ENCODE peak calls at places on chromosomes 2 and 18, in nine cellular contexts. A is right atrium auricular region, H is mucosa of descending colon, B is A673, E is GM13977, Y is astrocyte of the spinal cord, D is GM06990, I is foreskin fibroblast, U is lower lobe of right lung. Z is an unnamed sample.

GRCh38 chr2:182946949-182947348 is 80.5 kb upstream of the FRZB start:
- DNase-seq in A (no peak), H (no peak), B (peak; percentile 86), E (no peak), Y (peak; percentile 27), D (no peak), I (no peak), U (no peak), Z (no peak)

GRCh38 chr18:362914-363295 is 95.1 kb upstream of the THOC1 start:
- DNase-seq in A (no peak), H (no peak), B (no peak), E (no peak), Y (no peak), D (no peak), I (no peak), U (no peak), Z (no peak)

GRCh38 chr18:41647914-41648313 is 307.1 kb upstream of the PIK3C3 start:
- DNase-seq in A (no peak), H (no peak), B (no peak), E (no peak), Y (no peak), D (no peak), I (no peak), U (no peak), Z (no peak)

GRCh38 chr2:6955523-6956136 is 38.4 kb downstream of the RNF144A start:
- DNase-seq in A (no peak), H (no peak), B (no peak), E (no peak), Y (no peak), D (no peak), I (no peak), U (no peak), Z (no peak)

GRCh38 chr2:55779459-55780421 is 86.1 kb upstream of the PNPT1 start:
- DNase-seq in A (no peak), H (no peak), B (no peak), E (no peak), Y (peak; percentile 81), D (no peak), I (peak; percentile 9), U (no peak), Z (no peak)

GRCh38 chr2:70514612-70515055 is 39.0 kb downstream of the TGFA start:
- DNase-seq in A (no peak), H (peak; percentile 94), B (no peak), E (no peak), Y (no peak), D (no peak), I (no peak), U (peak; percentile 89), Z (no peak)

GRCh38 chr2:28582595-28582994 is 86.7 kb downstream of the PLB1 start:
- DNase-seq in A (no peak), H (no peak), B (no peak), E (no peak), Y (no peak), D (no peak), I (no peak), U (no peak), Z (no peak)

GRCh38 chr2:72036173-72036545 is 111.5 kb downstream of the CYP26B1 start:
- DNase-seq in A (peak; percentile 38), H (no peak), B (no peak), E (peak; percentile 3), Y (no peak), D (no peak), I (no peak), U (no peak), Z (no peak)

GRCh38 chr2:48112911-48113687 is 206.8 kb upstream of the FBXO11 start:
- DNase-seq in A (no peak), H (no peak), B (no peak), E (no peak), Y (peak; percentile 7), D (no peak), I (no peak), U (no peak), Z (no peak)

GRCh38 chr18:76923485-76924085 is 101.2 kb downstream of the ZNF236 start:
- DNase-seq in A (no peak), H (no peak), B (peak; percentile 59), E (no peak), Y (peak; percentile 22), D (no peak), I (no peak), U (no peak), Z (no peak)

GRCh38 chr2:226981731-226982373 is 146.0 kb downstream of the RHBDD1 start:
- DNase-seq in A (no peak), H (no peak), B (no peak), E (no peak), Y (no peak), D (no peak), I (no peak), U (no peak), Z (no peak)

GRCh38 chr2:179340678-179341077 is 76.0 kb upstream of the SESTD1 start:
- DNase-seq in A (no peak), H (no peak), B (peak; percentile 55), E (no peak), Y (peak; percentile 37), D (no peak), I (peak; percentile 31), U (no peak), Z (no peak)

GRCh38 chr2:113407446-113408099 is 29.9 kb upstream of the ZNG1B start:
- DNase-seq in A (no peak), H (no peak), B (peak; percentile 24), E (no peak), Y (peak; percentile 16), D (no peak), I (peak; percentile 4), U (no peak), Z (no peak)

GRCh38 chr2:158619496-158619895 is 162.7 kb downstream of the PKP4 start:
- DNase-seq in A (no peak), H (no peak), B (peak; percentile 18), E (no peak), Y (peak; percentile 60), D (no peak), I (peak; percentile 18), U (no peak), Z (no peak)

GRCh38 chr2:74010087-74010541 is 25.4 kb downstream of the TET3 start:
- DNase-seq in A (no peak), H (peak; percentile 38), B (peak; percentile 87), E (no peak), Y (no peak), D (no peak), I (no peak), U (peak; percentile 80), Z (peak; percentile 71)

GRCh38 chr2:13193900-13194299 is 477.2 kb downstream of the TRIB2 start:
- DNase-seq in A (no peak), H (no peak), B (peak; percentile 65), E (peak; percentile 17), Y (peak; percentile 48), D (peak; percentile 13), I (no peak), U (no peak), Z (no peak)

GRCh38 chr2:152396763-152397162 is 61.8 kb downstream of the FMNL2 start:
- DNase-seq in A (no peak), H (no peak), B (no peak), E (no peak), Y (no peak), D (no peak), I (no peak), U (no peak), Z (no peak)

GRCh38 chr2:45289997-45290673 is 280.9 kb upstream of the SIX2 start:
- DNase-seq in A (no peak), H (no peak), B (no peak), E (peak; percentile 55), Y (no peak), D (peak; percentile 16), I (no peak), U (no peak), Z (no peak)

DNA sequence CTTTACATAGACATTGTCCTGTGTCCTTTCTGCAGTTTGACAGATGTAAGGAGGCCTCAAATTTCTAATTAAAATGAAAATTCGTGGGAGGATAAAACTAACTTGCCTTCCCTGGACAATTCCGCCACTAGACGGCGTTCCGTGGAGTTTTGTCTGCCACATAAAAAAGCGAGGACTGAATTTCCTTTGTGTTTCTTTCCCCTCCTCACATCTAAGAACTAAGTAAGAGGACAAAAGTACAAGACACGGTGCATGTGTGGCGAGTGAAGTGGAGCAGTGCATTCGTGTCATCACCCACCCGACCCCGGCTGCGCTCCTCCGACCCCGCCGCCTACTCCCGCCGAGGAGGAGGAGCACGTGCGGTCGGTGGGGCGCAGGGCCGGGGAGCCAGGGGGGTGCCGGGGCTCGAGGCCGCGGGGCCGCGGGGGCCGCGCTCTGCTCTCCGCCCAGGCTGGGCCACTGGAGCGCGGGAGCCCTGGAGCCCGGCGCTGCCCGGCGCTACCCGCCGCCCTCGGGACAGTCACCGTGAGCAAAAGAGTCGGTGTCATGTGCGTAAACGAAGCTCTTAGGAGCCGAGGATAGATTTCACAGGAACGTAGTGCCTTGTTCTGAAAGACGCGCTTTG is 10.8 kb downstream of the TBR1 start:
- DNase-seq in A (no peak), H (peak; percentile 49), B (no peak), E (peak; percentile 28), Y (peak; percentile 46), D (no peak), I (no peak), U (no peak), Z (no peak)
- TF ChIP-seq CTCF in A (no peak), H (no peak), B (no peak), E (peak; percentile 23), Y (peak; percentile 83), D (peak; percentile 10), I (peak; percentile 66), U (no peak), Z (peak; percentile 64)

DNA sequence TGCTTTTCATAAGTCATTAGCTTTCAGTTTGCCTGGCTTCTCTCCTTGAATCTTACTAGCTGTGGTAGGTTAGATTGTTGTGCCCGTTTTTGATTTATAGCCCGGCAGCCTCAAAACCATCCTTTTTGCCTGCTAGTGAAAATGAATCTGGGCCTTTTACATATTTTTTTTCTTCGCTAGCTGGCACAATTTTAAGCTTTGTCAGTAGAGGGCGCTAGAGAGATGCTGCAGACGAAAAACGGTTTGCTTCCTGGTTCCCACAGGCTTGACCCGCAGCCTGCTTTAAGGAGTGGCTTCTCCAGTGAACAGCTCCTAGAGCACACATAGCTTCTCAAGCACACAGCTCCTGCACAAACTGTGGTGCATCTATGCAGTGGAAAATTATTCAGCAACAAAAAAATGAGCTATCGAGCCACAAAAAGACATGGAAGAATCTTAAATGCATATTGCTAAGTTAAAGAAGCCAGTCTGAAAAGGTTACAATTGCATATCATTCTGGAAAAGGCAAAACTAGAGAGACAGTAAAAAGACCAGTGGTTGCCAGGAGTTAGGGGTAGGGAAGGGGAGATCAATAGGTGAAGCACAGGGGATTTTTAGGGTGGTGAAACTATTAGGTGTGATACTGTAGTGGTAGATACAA is 47.9 kb downstream of the E2F6 start:
- DNase-seq in A (no peak), H (no peak), B (peak; percentile 57), E (no peak), Y (no peak), D (no peak), I (no peak), U (no peak), Z (no peak)
- TF ChIP-seq CTCF in A (no peak), H (peak; percentile 37), B (peak; percentile 49), E (peak; percentile 44), Y (peak; percentile 37), D (peak; percentile 50), I (peak; percentile 17), U (peak; percentile 33), Z (peak; percentile 28)

GRCh38 chr18:22378672-22379282 is 38.9 kb downstream of the CTAGE1 start:
- DNase-seq in A (no peak), H (peak; percentile 46), B (peak; percentile 56), E (no peak), Y (peak; percentile 11), D (no peak), I (no peak), U (no peak), Z (no peak)
- TF ChIP-seq CTCF in A (no peak), H (no peak), B (peak; percentile 51), E (peak; percentile 17), Y (peak; percentile 51), D (peak; percentile 48), I (peak; percentile 21), U (peak; percentile 60), Z (peak; percentile 51)

GRCh38 chr2:18496516-18496915 is 63.9 kb downstream of the RDH14 start:
- DNase-seq in A (no peak), H (no peak), B (no peak), E (no peak), Y (no peak), D (no peak), I (no peak), U (no peak), Z (no peak)
- TF ChIP-seq CTCF in A (no peak), H (no peak), B (no peak), E (no peak), Y (no peak), D (no peak), I (no peak), U (no peak), Z (no peak)

Z was measured in osteocyte.